ENCODE peak calls at places on chromosome 22, in four cellular contexts. One of them, this sample, is unnamed.

GRCh38 chr22:37747090-37747714 is 50.4 kb downstream of the TRIOBP start:
- DNase-seq in substantia nigra: no peak
- DNase-seq in endodermal cell: peak; percentile 73
- DNase-seq in pancreas: no peak
- DNase-seq in this sample: no peak

GRCh38 chr22:47345025-47345424 is 582.6 kb downstream of the TBC1D22A start:
- DNase-seq in substantia nigra: no peak
- DNase-seq in endodermal cell: no peak
- DNase-seq in pancreas: no peak
- DNase-seq in this sample: no peak

GRCh38 chr22:43159484-43160178 is 8.3 kb downstream of the TSPO start:
- DNase-seq in substantia nigra: no peak
- DNase-seq in endodermal cell: peak; percentile 86
- DNase-seq in pancreas: no peak
- DNase-seq in this sample: no peak

GRCh38 chr22:49209452-49210195 is 618.0 kb downstream of the BRD1 start:
- DNase-seq in substantia nigra: peak; percentile 29
- DNase-seq in endodermal cell: peak; percentile 22
- DNase-seq in pancreas: no peak
- DNase-seq in this sample: peak; percentile 29

GRCh38 chr22:31932863-31933262 is 11.5 kb upstream of the YWHAH start:
- DNase-seq in substantia nigra: no peak
- DNase-seq in endodermal cell: no peak
- DNase-seq in pancreas: no peak
- DNase-seq in this sample: no peak

GRCh38 chr22:38097557-38098409 is 12.7 kb downstream of the BAIAP2L2 start:
- DNase-seq in substantia nigra: no peak
- DNase-seq in endodermal cell: peak; percentile 95
- DNase-seq in pancreas: no peak
- DNase-seq in this sample: no peak

GRCh38 chr22:39170825-39171622 is 18.5 kb upstream of the CBX7 start:
- DNase-seq in substantia nigra: peak; percentile 80
- DNase-seq in endodermal cell: peak; percentile 96
- DNase-seq in pancreas: peak; percentile 77
- DNase-seq in this sample: peak; percentile 74

GRCh38 chr22:17781319-17782031 is 7.2 kb upstream of the BID start:
- DNase-seq in substantia nigra: no peak
- DNase-seq in endodermal cell: no peak
- DNase-seq in pancreas: peak; percentile 46
- DNase-seq in this sample: no peak

GRCh38 chr22:38432264-38432663 is 22.7 kb downstream of the KCNJ4 start:
- DNase-seq in substantia nigra: no peak
- DNase-seq in endodermal cell: no peak
- DNase-seq in pancreas: no peak
- DNase-seq in this sample: no peak

GRCh38 chr22:29992341-29993275 is 87.7 kb upstream of the HORMAD2 start:
- DNase-seq in substantia nigra: no peak
- DNase-seq in endodermal cell: no peak
- DNase-seq in pancreas: no peak
- DNase-seq in this sample: no peak

GRCh38 chr22:49903322-49904039 is 14.8 kb downstream of the ALG12 start:
- DNase-seq in substantia nigra: no peak
- DNase-seq in endodermal cell: peak; percentile 32
- DNase-seq in pancreas: no peak
- DNase-seq in this sample: no peak

GRCh38 chr22:37538590-37539357 is 19.6 kb upstream of the CARD10 start:
- DNase-seq in substantia nigra: peak; percentile 89
- DNase-seq in endodermal cell: peak; percentile 99
- DNase-seq in pancreas: peak; percentile 93
- DNase-seq in this sample: peak; percentile 92

GRCh38 chr22:17748555-17749353 is 25.5 kb downstream of the BID start:
- DNase-seq in substantia nigra: no peak
- DNase-seq in endodermal cell: peak; percentile 92
- DNase-seq in pancreas: no peak
- DNase-seq in this sample: no peak

GRCh38 chr22:36659762-36660509 is 43.6 kb downstream of the CACNG2 start:
- DNase-seq in substantia nigra: peak; percentile 85
- DNase-seq in endodermal cell: peak; percentile 67
- DNase-seq in pancreas: peak; percentile 89
- DNase-seq in this sample: peak; percentile 80

GRCh38 chr22:24768537-24769374 is 5.8 kb downstream of the PIWIL3 start:
- DNase-seq in substantia nigra: peak; percentile 35
- DNase-seq in endodermal cell: peak; percentile 87
- DNase-seq in pancreas: peak; percentile 71
- DNase-seq in this sample: peak; percentile 1

GRCh38 chr22:49372530-49373288 is 455.0 kb downstream of the BRD1 start:
- DNase-seq in substantia nigra: no peak
- DNase-seq in endodermal cell: peak; percentile 91
- DNase-seq in pancreas: no peak
- DNase-seq in this sample: no peak

GRCh38 chr22:19287076-19287724 is 4.3 kb downstream of the CLTCL1 start:
- DNase-seq in substantia nigra: no peak
- DNase-seq in endodermal cell: no peak
- DNase-seq in pancreas: no peak
- DNase-seq in this sample: no peak

GRCh38 chr22:43879901-43880742 is 11.7 kb downstream of the PNPLA5 start:
- DNase-seq in substantia nigra: no peak
- DNase-seq in endodermal cell: peak; percentile 22
- DNase-seq in pancreas: no peak
- DNase-seq in this sample: no peak

GRCh38 chr22:11253000-11253511 is 4274.9 kb upstream of the OR11H1 start:
- DNase-seq in substantia nigra: no peak
- DNase-seq in endodermal cell: no peak
- DNase-seq in pancreas: no peak
- DNase-seq in this sample: no peak

GRCh38 chr22:29717789-29718188 is 2.0 kb upstream of the CABP7 start:
- DNase-seq in substantia nigra: no peak
- DNase-seq in endodermal cell: no peak
- DNase-seq in pancreas: no peak
- DNase-seq in this sample: no peak

GRCh38 chr22:48236261-48236660 is 1473.8 kb downstream of the TBC1D22A start:
- DNase-seq in substantia nigra: no peak
- DNase-seq in endodermal cell: no peak
- DNase-seq in pancreas: no peak
- DNase-seq in this sample: peak; percentile 87

GRCh38 chr22:39384750-39385480 is 14.7 kb upstream of the TAB1 start:
- DNase-seq in substantia nigra: no peak
- DNase-seq in endodermal cell: peak; percentile 91
- DNase-seq in pancreas: no peak
- DNase-seq in this sample: no peak

GRCh38 chr22:44120314-44120704 is 60.4 kb upstream of the PARVG start:
- DNase-seq in substantia nigra: no peak
- DNase-seq in endodermal cell: no peak
- DNase-seq in pancreas: no peak
- DNase-seq in this sample: no peak

GRCh38 chr22:33601062-33601461 is 319.2 kb downstream of the LARGE1 start:
- DNase-seq in substantia nigra: no peak
- DNase-seq in endodermal cell: no peak
- DNase-seq in pancreas: no peak
- DNase-seq in this sample: no peak

GRCh38 chr22:33605201-33605600 is 315.1 kb downstream of the LARGE1 start:
- DNase-seq in substantia nigra: no peak
- DNase-seq in endodermal cell: no peak
- DNase-seq in pancreas: no peak
- DNase-seq in this sample: no peak

GRCh38 chr22:33600595-33600994 is 319.7 kb downstream of the LARGE1 start:
- DNase-seq in substantia nigra: no peak
- DNase-seq in endodermal cell: no peak
- DNase-seq in pancreas: no peak
- DNase-seq in this sample: no peak

GRCh38 chr22:33605686-33606085 is 314.6 kb downstream of the LARGE1 start:
- DNase-seq in substantia nigra: no peak
- DNase-seq in endodermal cell: no peak
- DNase-seq in pancreas: no peak
- DNase-seq in this sample: no peak

DNA sequence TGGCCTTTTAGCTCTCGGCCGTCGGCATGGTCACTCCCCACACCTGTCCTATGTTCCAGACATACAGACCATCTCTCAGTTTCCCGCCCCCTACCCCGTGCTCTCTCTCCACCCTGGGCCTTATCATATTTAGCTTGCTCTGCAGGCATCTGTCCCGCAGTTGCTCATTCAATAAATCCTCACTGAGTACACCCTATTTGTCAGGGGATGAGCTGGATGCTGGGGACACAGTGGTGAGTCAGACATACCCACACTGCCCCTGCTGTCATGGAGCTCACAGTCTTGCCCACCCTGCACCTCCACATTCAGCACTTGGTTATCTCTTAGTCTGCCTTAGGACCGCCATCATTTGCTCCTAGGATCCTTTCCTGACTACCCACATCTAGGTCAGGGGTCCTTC is 313.8 kb downstream of the LARGE1 start:
- DNase-seq in substantia nigra: no peak
- DNase-seq in endodermal cell: no peak
- DNase-seq in pancreas: no peak
- DNase-seq in this sample: no peak
- H3K27ac ChIP-seq in substantia nigra: no peak overlapping the region
- H3K27ac ChIP-seq in endodermal cell: no peak overlapping the region
- H3K27ac ChIP-seq in pancreas: no peak overlapping the region
- H3K27ac ChIP-seq in this sample: no peak overlapping the region

DNA sequence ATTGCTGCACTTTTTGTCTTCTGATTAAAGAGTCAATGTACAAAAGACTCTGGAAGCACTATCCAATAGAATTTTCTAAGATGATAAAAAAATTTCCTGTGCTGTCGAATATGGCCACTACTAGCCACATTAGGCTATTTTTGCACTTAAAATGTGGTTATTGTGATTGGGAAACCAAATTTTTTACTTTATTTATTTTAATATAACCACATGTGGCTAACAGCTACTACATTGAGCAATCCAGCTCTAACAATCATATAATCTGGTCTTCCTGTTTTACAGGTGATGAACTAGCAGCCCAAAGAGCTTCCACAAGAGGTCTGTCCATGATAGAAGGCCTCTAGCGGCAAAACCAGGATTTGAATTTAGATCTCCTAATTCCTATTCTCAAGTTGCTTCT is 363.3 kb upstream of the PITPNB start:
- DNase-seq in substantia nigra: no peak
- DNase-seq in endodermal cell: no peak
- DNase-seq in pancreas: no peak
- DNase-seq in this sample: no peak
- H3K27ac ChIP-seq in substantia nigra: no peak overlapping the region
- H3K27ac ChIP-seq in endodermal cell: no peak overlapping the region
- H3K27ac ChIP-seq in pancreas: no peak overlapping the region
- H3K27ac ChIP-seq in this sample: no peak overlapping the region

GRCh38 chr22:20524004-20524481 is 16.6 kb downstream of the MED15 start:
- DNase-seq in substantia nigra: no peak
- DNase-seq in endodermal cell: no peak
- DNase-seq in pancreas: no peak
- DNase-seq in this sample: no peak
- H3K27ac ChIP-seq in substantia nigra: no peak overlapping the region
- H3K27ac ChIP-seq in endodermal cell: no peak overlapping the region
- H3K27ac ChIP-seq in pancreas: no peak overlapping the region
- H3K27ac ChIP-seq in this sample: no peak overlapping the region

DNA sequence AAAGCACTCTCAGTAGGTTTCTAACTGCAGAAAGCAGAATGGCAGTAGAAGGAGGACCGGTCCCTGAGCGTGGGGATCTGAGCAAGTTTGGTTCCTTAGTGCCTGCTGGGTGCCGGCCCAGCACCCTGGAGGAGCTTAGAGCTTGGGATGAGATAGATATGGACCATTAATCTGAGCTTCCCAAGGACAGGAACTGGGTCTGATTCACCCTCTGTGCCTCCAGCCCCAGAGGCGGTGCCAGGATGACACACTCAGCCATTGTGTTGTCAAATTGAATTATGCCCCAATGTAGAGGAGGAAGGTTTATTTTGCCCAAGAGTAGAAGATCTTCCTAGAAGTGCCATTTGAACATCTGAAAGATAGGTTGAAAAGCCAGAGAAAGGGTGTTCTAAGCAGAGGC is 4.3 kb downstream of the ZC3H7B start:
- DNase-seq in substantia nigra: peak; percentile 5
- DNase-seq in endodermal cell: no peak
- DNase-seq in pancreas: no peak
- DNase-seq in this sample: no peak
- H3K27ac ChIP-seq in substantia nigra: peak overlapping the region; percentile 62
- H3K27ac ChIP-seq in endodermal cell: no peak overlapping the region
- H3K27ac ChIP-seq in pancreas: no peak overlapping the region
- H3K27ac ChIP-seq in this sample: no peak overlapping the region

GRCh38 chr22:46011627-46012181 is 34.7 kb upstream of the WNT7B start:
- DNase-seq in substantia nigra: no peak
- DNase-seq in endodermal cell: no peak
- DNase-seq in pancreas: no peak
- DNase-seq in this sample: no peak
- H3K27ac ChIP-seq in substantia nigra: peak overlapping the region; percentile 93
- H3K27ac ChIP-seq in endodermal cell: peak overlapping the region; percentile 60
- H3K27ac ChIP-seq in pancreas: peak overlapping the region; percentile 79
- H3K27ac ChIP-seq in this sample: peak overlapping the region; percentile 97

DNA sequence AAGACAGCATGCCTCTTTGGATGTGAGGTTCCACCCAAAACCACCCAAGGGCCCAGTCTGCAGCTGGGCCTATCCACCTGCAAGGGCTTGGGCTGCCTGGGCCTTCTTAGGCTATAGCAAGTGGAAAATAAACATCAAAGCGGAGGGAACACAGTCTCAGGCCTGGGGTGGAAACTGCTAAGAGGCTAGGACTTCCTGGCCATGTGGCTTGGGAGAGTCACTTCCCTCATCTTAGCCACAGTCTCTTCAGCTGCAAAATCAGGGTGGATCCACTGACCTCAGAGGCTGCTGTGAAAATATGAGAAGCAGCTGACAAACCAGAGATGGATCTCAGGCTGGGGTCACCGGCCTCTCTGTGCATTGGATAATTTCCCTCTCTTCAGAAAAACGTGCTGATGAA is 30.6 kb upstream of the TFIP11 start:
- DNase-seq in substantia nigra: no peak
- DNase-seq in endodermal cell: no peak
- DNase-seq in pancreas: no peak
- DNase-seq in this sample: no peak
- H3K27ac ChIP-seq in substantia nigra: no peak overlapping the region
- H3K27ac ChIP-seq in endodermal cell: no peak overlapping the region
- H3K27ac ChIP-seq in pancreas: no peak overlapping the region
- H3K27ac ChIP-seq in this sample: no peak overlapping the region

GRCh38 chr22:22558972-22559603 is at the start of gene PRAME:
- DNase-seq in substantia nigra: peak; percentile 6
- DNase-seq in endodermal cell: peak; percentile 95
- DNase-seq in pancreas: no peak
- DNase-seq in this sample: no peak
- H3K27ac ChIP-seq in substantia nigra: no peak within 1 kb of the TSS
- H3K27ac ChIP-seq in endodermal cell: no peak within 1 kb of the TSS
- H3K27ac ChIP-seq in pancreas: no peak within 1 kb of the TSS
- H3K27ac ChIP-seq in this sample: no peak within 1 kb of the TSS

GRCh38 chr22:35604671-35605457 is 12.3 kb downstream of the MB start:
- DNase-seq in substantia nigra: no peak
- DNase-seq in endodermal cell: no peak
- DNase-seq in pancreas: no peak
- DNase-seq in this sample: no peak

GRCh38 chr22:35599364-35599763 is 17.8 kb downstream of the MB start:
- DNase-seq in substantia nigra: no peak
- DNase-seq in endodermal cell: no peak
- DNase-seq in pancreas: no peak
- DNase-seq in this sample: no peak

GRCh38 chr22:35600466-35600865 is 16.7 kb downstream of the MB start:
- DNase-seq in substantia nigra: no peak
- DNase-seq in endodermal cell: no peak
- DNase-seq in pancreas: no peak
- DNase-seq in this sample: no peak

GRCh38 chr22:35601013-35601580 is 16.0 kb downstream of the MB start:
- DNase-seq in substantia nigra: no peak
- DNase-seq in endodermal cell: no peak
- DNase-seq in pancreas: no peak
- DNase-seq in this sample: no peak

GRCh38 chr22:35601743-35602633 is 15.1 kb downstream of the MB start:
- DNase-seq in substantia nigra: no peak
- DNase-seq in endodermal cell: no peak
- DNase-seq in pancreas: no peak
- DNase-seq in this sample: no peak
- H3K27ac ChIP-seq in substantia nigra: no peak overlapping the region
- H3K27ac ChIP-seq in endodermal cell: no peak overlapping the region
- H3K27ac ChIP-seq in pancreas: no peak overlapping the region
- H3K27ac ChIP-seq in this sample: no peak overlapping the region